ENCODE peak calls at places on chromosome 21, in eight cellular contexts. A, G, O, N, I, T, L and J are unnamed samples.

GRCh38 chr21:32056791-32057190 is 184.0 kb downstream of the HUNK start:
- DNase-seq in G (no peak), O (no peak), N (no peak), L (no peak), A (no peak), T (no peak), I (no peak), J (no peak)

GRCh38 chr21:29568020-29568419 is 269.3 kb downstream of the BACH1 start:
- DNase-seq in A (no peak), L (peak), G (no peak), T (no peak), N (no peak), I (no peak), O (no peak), J (no peak)

GRCh38 chr21:28811860-28812259 is 180.8 kb downstream of the LTN1 start:
- DNase-seq in T (no peak), A (no peak), N (no peak), G (no peak), I (no peak), O (no peak), L (no peak), J (no peak)

GRCh38 chr21:14766241-14766640 is 220.1 kb upstream of the SAMSN1 start:
- DNase-seq in N (no peak), L (no peak), T (no peak), G (no peak), I (no peak), A (no peak), O (no peak), J (no peak)

GRCh38 chr21:28124541-28124940 is 868.1 kb downstream of the LTN1 start:
- DNase-seq in I (no peak), G (no peak), N (no peak), O (no peak), A (no peak), T (no peak), L (no peak), J (no peak)

GRCh38 chr21:21002137-21002536 is 3.9 kb downstream of the NCAM2 start:
- DNase-seq in T (no peak), G (no peak), I (no peak), O (no peak), A (no peak), N (no peak), L (no peak), J (no peak)

GRCh38 chr21:29250642-29251041 is 48.1 kb upstream of the BACH1 start:
- DNase-seq in O (no peak), N (no peak), L (no peak), A (no peak), G (no peak), I (no peak), T (no peak), J (no peak)

GRCh38 chr21:29018540-29018939 is 609 bp downstream of the RWDD2B start:
- DNase-seq in O (no peak), A (no peak), T (no peak), N (no peak), L (no peak), G (no peak), I (no peak), J (peak)

GRCh38 chr21:26070822-26071425 is 99.6 kb downstream of the APP start:
- DNase-seq in A (peak), L (no peak), G (no peak), O (no peak), T (no peak), N (no peak), I (peak), J (no peak)

GRCh38 chr21:25292396-25292795 is 314.9 kb downstream of the MRPL39 start:
- DNase-seq in G (no peak), L (no peak), O (no peak), A (no peak), N (no peak), T (no peak), I (no peak), J (no peak)

GRCh38 chr21:35026153-35026499 is 23.0 kb downstream of the RUNX1 start:
- DNase-seq in T (no peak), I (no peak), N (no peak), A (no peak), O (no peak), G (no peak), L (peak), J (no peak)

GRCh38 chr21:35025206-35026152 is 23.6 kb downstream of the RUNX1 start:
- DNase-seq in I (no peak), G (no peak), T (no peak), O (no peak), L (peak), A (no peak), N (no peak), J (no peak)

GRCh38 chr21:35028451-35028757 is 20.7 kb downstream of the RUNX1 start:
- DNase-seq in A (no peak), N (no peak), O (no peak), I (no peak), G (no peak), T (no peak), L (no peak), J (no peak)

GRCh38 chr21:35027558-35028450 is 21.3 kb downstream of the RUNX1 start:
- DNase-seq in O (no peak), T (no peak), A (no peak), G (no peak), L (no peak), N (no peak), I (no peak), J (no peak)

DNA sequence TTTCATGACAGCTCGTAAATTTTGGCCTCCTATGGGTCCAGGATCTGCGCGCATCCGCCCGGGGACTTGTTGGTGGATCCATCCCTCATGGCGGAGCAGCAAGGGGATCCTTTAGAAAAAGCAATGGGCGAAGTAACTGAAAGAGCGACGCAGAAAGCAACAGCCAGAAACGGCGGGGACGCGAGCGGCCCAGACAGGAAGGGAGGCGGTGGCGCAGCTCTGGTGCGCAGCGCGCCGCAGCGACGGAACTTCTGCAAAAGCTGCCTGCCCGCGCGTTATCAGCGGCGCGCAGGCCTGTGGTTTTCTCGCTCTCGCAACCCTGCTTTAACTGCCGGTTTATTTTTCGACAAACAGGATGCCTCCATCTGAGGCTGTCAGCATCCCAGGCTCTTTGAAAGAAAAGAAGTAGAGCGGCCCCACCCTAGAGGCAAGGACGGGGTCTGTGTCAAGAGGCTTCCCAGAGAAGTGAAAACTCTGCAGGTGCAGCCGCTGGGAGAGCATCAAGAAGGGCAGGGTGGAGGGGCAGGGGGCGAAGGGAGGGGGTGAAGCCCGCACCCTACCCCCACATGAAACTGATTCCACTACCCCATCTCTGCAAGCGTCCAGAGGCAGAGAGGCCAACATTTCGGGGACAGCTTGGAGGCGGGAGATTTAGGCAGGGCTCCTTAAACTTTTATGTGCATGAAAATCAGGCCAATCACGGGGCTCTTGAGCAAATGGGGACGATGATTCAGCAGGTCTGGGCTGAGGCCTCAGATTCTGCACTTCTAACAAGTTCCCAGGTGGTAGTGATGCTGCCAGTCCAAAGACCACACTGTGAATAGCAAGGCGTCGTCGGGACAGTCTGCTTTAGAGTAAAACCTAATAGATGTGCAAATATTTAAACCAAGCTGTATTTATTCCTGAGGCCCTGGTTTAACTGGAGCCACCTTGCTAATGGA is 22.2 kb downstream of the RUNX1 start:
- DNase-seq in N (peak), T (peak), G (peak), L (peak), I (no peak), A (peak), O (no peak), J (peak)
- TF ChIP-seq CTCF in N (no peak), T (no peak), G (no peak), L (no peak), I (no peak), A (no peak), O (no peak), J (peak)

DNA sequence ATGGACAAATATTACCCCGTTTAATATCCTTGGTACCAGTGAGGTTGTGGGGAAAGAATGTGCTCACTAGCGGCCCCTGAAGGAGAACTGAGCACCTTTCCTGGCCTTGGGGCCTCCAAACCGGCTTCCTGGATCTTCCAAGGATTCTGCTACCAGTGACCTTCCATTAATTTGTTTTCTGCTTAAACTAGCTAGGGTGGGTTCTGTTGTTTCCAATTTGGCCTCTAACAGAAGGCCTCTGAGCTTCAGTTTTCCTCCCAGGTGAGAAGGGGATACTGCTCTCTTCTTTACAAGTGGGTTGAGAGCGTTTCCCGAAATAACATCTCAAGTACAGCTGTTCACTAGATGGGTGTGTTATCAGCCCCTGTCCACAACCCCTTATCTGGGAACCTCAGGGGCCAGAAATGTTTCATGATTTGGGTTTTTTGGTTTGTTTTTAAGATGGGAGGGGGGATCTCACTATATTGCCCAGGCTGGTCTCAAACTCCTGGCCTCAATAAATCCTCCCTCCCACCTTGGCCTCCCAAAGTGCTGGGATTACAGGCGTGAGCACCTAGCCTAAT is 16.9 kb upstream of the IFNGR2 start:
- DNase-seq in O (no peak), N (no peak), I (no peak), T (no peak), A (no peak), G (no peak), L (no peak), J (no peak)
- TF ChIP-seq CTCF in O (no peak), N (no peak), I (peak), T (no peak), A (no peak), G (no peak), L (no peak), J (no peak)

GRCh38 chr21:37909936-37910335 is 6.3 kb downstream of the KCNJ6 start:
- DNase-seq in A (no peak), T (no peak), I (no peak), L (no peak), N (no peak), O (no peak), G (no peak), J (no peak)
- TF ChIP-seq CTCF in A (no peak), T (no peak), I (peak), L (no peak), N (no peak), O (no peak), G (no peak), J (no peak)

GRCh38 chr21:36542312-36543101 is 62.6 kb upstream of the CLDN14 start:
- DNase-seq in I (no peak), L (no peak), N (peak), O (no peak), G (peak), A (no peak), T (no peak), J (peak)
- TF ChIP-seq CTCF in I (no peak), L (no peak), N (peak), O (no peak), G (no peak), A (no peak), T (no peak), J (peak)

GRCh38 chr21:44057960-44058651 is 46.0 kb downstream of the TRAPPC10 start:
- DNase-seq in N (no peak), O (no peak), A (peak), G (no peak), L (no peak), I (no peak), T (no peak), J (no peak)
- TF ChIP-seq CTCF in N (no peak), O (no peak), A (no peak), G (no peak), L (no peak), I (no peak), T (no peak), J (no peak)

GRCh38 chr21:43917515-43918384 is 52.7 kb downstream of the AGPAT3 start:
- DNase-seq in N (peak), G (no peak), O (no peak), I (no peak), L (no peak), T (peak), A (peak), J (peak)
- TF ChIP-seq CTCF in N (no peak), G (no peak), O (no peak), I (no peak), L (no peak), T (no peak), A (no peak), J (peak)

DNA sequence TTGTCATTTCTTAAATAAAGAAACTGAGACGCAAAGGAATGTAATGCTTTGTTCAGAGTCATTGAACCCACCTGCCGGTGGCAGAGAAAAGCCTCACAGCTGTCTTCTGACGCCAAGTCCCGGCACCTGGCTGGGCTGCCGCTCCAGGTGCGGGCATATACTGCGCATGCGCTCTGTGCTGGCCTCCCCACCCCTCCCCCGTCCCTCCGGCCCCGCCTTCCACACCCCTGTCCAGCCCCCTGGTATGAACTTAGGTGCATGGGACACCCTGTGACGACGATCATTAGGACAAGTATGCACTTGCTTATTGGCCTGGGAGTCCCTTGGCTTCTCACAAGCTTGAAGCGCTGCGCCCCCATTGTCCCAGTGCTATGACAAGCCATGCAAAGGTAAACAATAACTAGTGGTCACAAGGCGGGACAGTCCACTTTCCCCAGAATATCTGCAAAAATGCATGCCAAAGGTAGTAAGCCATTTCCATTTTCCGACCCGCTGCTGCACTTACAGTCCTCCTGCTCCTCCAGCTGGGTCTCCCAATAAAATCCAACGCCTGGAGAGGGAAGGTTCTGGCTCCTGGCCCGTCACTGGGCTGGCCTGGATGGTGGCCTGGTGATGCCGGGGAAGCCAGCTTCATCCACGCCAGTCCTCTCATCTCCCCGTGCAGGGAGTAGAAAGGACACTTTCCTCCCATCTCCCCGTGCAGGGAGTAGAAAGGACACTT is 100.4 kb downstream of the PSMG1 start:
- DNase-seq in N (peak), T (no peak), I (no peak), G (no peak), L (no peak), A (no peak), O (no peak), J (no peak)
- TF ChIP-seq CTCF in N (no peak), T (no peak), I (no peak), G (no peak), L (no peak), A (no peak), O (no peak), J (no peak)

GRCh38 chr21:42357307-42357706 is 6.5 kb upstream of the TFF2 start:
- DNase-seq in N (no peak), A (no peak), O (no peak), T (no peak), G (no peak), I (no peak), L (no peak), J (no peak)

GRCh38 chr21:42356680-42357079 is 5.9 kb upstream of the TFF2 start:
- DNase-seq in O (no peak), I (no peak), G (no peak), A (no peak), T (no peak), N (peak), L (no peak), J (no peak)

GRCh38 chr21:42360317-42360716 is 6.0 kb downstream of the TFF1 start:
- DNase-seq in L (no peak), G (no peak), A (no peak), I (no peak), N (no peak), T (no peak), O (no peak), J (no peak)

GRCh38 chr21:42358261-42358660 is 7.5 kb upstream of the TFF2 start:
- DNase-seq in G (no peak), L (no peak), A (no peak), T (no peak), I (no peak), O (no peak), N (no peak), J (no peak)

DNA sequence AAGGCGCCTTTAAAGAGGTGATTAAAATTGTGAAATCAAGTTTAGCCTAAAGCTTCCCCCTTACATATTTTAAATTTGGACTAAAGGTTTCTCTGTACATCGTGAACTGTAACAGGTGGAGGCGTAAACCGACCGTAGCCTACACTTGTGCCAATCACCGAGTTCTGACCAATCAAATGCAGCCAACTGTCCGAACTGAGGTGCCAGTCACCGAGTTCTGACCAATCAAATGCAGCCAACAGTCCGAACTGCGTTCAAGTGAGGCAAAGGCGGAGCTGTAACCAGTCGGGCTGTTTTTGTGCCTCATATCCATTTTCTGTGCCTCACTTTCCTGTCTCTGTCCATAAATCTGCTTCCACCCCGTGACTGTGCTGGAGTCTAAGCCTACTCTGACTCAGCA is 7.4 kb downstream of the TFF1 start:
- DNase-seq in O (no peak), T (no peak), L (no peak), G (no peak), A (no peak), N (no peak), I (no peak), J (no peak)
- TF ChIP-seq CTCF in O (no peak), T (no peak), L (no peak), G (no peak), A (no peak), N (no peak), I (no peak), J (no peak)

GRCh38 chr21:17472592-17473271 is 40.1 kb upstream of the CXADR start:
- DNase-seq in T (no peak), I (no peak), N (peak), A (no peak), G (no peak), L (no peak), O (no peak), J (no peak)
- TF ChIP-seq CTCF in T (no peak), I (no peak), N (no peak), A (no peak), G (no peak), L (no peak), O (no peak), J (no peak)